ENCODE peak calls at places on chromosomes 2 and 18, in seven cellular contexts. N is stomach, E is sigmoid colon, F is H1, Z is spleen, V is prostate gland, X is HL-60. T is an unnamed sample.

GRCh38 chr2:213238753-213239591 is 45.3 kb upstream of the SPAG16 start:
- DNase-seq in N (no peak), E (no peak), F (no peak), Z (no peak), V (peak), X (no peak), T (no peak)

GRCh38 chr2:140589273-140589672 is 1541.5 kb downstream of the LRP1B start:
- DNase-seq in N (no peak), E (no peak), F (no peak), Z (no peak), V (no peak), X (no peak), T (no peak)

GRCh38 chr2:23705771-23706612 is 220.9 kb downstream of the ATAD2B start:
- DNase-seq in N (no peak), E (no peak), F (no peak), Z (no peak), V (no peak), X (no peak), T (no peak)

GRCh38 chr2:11672404-11672803 is 2.4 kb upstream of the NTSR2 start:
- DNase-seq in N (no peak), E (no peak), F (no peak), Z (no peak), V (no peak), X (no peak), T (no peak)

GRCh38 chr2:11697103-11697871 is 27.3 kb upstream of the NTSR2 start:
- DNase-seq in N (no peak), E (peak), F (no peak), Z (peak), V (no peak), X (peak), T (no peak)

GRCh38 chr2:50650398-50650810 is 381.5 kb downstream of the NRXN1 start:
- DNase-seq in N (no peak), E (no peak), F (no peak), Z (no peak), V (no peak), X (no peak), T (no peak)

GRCh38 chr2:169069341-169069740 is at the start of gene DHRS9:
- DNase-seq in N (no peak), E (no peak), F (no peak), Z (peak), V (no peak), X (peak), T (no peak)

GRCh38 chr2:5234563-5234962 is 457.6 kb upstream of the SOX11 start:
- DNase-seq in N (no peak), E (no peak), F (no peak), Z (no peak), V (no peak), X (no peak), T (no peak)

GRCh38 chr2:135052997-135053474 is 944 bp downstream of the RAB3GAP1 start:
- DNase-seq in N (no peak), E (no peak), F (no peak), Z (peak), V (no peak), X (no peak), T (no peak)

GRCh38 chr2:160305081-160305750 is 105.1 kb upstream of the ITGB6 start:
- DNase-seq in N (no peak), E (no peak), F (no peak), Z (no peak), V (no peak), X (no peak), T (no peak)

GRCh38 chr2:232502513-232502900 is 14.9 kb upstream of the ECEL1 start:
- DNase-seq in N (no peak), E (no peak), F (no peak), Z (no peak), V (no peak), X (no peak), T (no peak)

GRCh38 chr2:64363848-64364247 is 90.1 kb upstream of the LGALSL start:
- DNase-seq in N (no peak), E (no peak), F (no peak), Z (no peak), V (no peak), X (no peak), T (no peak)

GRCh38 chr2:67997528-67998267 is 65.1 kb downstream of the C1D start:
- DNase-seq in N (no peak), E (no peak), F (no peak), Z (no peak), V (no peak), X (no peak), T (no peak)

GRCh38 chr2:40642726-40643125 is 190.8 kb upstream of the SLC8A1 start:
- DNase-seq in N (no peak), E (no peak), F (no peak), Z (no peak), V (no peak), X (no peak), T (no peak)

GRCh38 chr18:79584491-79585394 is 94.9 kb upstream of the CTDP1 start:
- DNase-seq in N (no peak), E (peak), F (no peak), Z (peak), V (no peak), X (no peak), T (no peak)

GRCh38 chr2:206989306-206989705 is 50.0 kb downstream of the CPO start:
- DNase-seq in N (peak), E (no peak), F (peak), Z (peak), V (no peak), X (no peak), T (no peak)

GRCh38 chr18:32553640-32554039 is 83.0 kb upstream of the GAREM1 start:
- DNase-seq in N (no peak), E (no peak), F (no peak), Z (no peak), V (no peak), X (no peak), T (no peak)

GRCh38 chr2:42906557-42907380 is 114.4 kb upstream of the HAAO start:
- DNase-seq in N (peak), E (peak), F (no peak), Z (no peak), V (no peak), X (no peak), T (no peak)

GRCh38 chr2:37215255-37215654 is 16.1 kb downstream of the CEBPZ start:
- DNase-seq in N (no peak), E (no peak), F (no peak), Z (no peak), V (no peak), X (no peak), T (no peak)

GRCh38 chr2:201994973-201995638 is 38.5 kb upstream of the FZD7 start:
- DNase-seq in N (no peak), E (no peak), F (no peak), Z (no peak), V (no peak), X (no peak), T (no peak)

GRCh38 chr2:215717627-215718412 is 282.0 kb upstream of the FN1 start:
- DNase-seq in N (no peak), E (no peak), F (no peak), Z (no peak), V (no peak), X (no peak), T (no peak)

GRCh38 chr18:45526120-45526841 is 89.0 kb upstream of the SLC14A2 start:
- DNase-seq in N (no peak), E (no peak), F (no peak), Z (no peak), V (no peak), X (no peak), T (no peak)

GRCh38 chr2:217935245-217935879 is 67.4 kb downstream of the TNS1 start:
- DNase-seq in N (no peak), E (no peak), F (no peak), Z (no peak), V (no peak), X (no peak), T (no peak)

DNA sequence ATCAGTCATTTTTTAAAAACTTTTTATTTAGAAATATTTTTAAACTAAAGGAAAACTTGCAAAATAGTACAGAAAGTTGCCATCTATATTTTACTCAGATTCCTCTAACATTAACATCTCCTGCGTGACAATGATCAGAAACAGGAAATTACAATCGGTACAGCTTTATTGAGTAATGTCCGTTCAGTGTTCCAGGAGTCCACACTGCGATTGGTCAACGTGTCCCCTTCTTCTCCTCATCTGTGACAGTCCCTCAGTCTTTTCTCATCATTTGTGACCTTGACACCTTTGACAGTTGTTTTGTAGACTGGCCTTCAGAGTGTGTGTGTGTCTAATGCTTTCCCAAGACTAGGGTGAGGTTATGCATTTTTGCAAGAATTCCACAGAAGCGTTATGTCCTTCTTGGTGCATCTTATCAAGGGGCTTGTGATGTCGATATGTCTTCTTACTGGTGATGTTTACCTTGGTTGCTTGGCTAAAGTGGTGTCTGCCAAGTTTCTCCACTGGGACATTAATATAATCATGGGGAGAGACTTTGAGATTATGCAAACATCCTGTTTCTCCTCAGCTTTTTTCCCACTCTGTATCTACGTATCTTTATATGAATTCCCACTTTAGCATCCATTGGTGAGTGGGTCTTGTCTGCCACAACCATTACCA is 21.4 kb upstream of the TMEM177 start:
- DNase-seq in N (no peak), E (no peak), F (no peak), Z (no peak), V (no peak), X (no peak), T (no peak)
- H3K27ac ChIP-seq in N (no peak), E (no peak), F (no peak), Z (no peak), V (no peak), X (peak), T (no peak)

GRCh38 chr2:69933254-69933828 is 18.4 kb downstream of the MXD1 start:
- DNase-seq in N (no peak), E (no peak), F (no peak), Z (no peak), V (no peak), X (no peak), T (no peak)
- H3K4me3 ChIP-seq in N (no peak), E (no peak), F (no peak), Z (no peak), V (no peak), X (no peak), T (no peak)

GRCh38 chr2:83674050-83674449 is 785.0 kb downstream of the SUCLG1 start:
- DNase-seq in N (no peak), E (no peak), F (no peak), Z (no peak), V (no peak), X (no peak), T (no peak)
- TF ChIP-seq POLR2AphosphoS5 in N (no peak), E (no peak), F (no peak), Z (no peak), V (no peak), X (no peak), T (no peak)

DNA sequence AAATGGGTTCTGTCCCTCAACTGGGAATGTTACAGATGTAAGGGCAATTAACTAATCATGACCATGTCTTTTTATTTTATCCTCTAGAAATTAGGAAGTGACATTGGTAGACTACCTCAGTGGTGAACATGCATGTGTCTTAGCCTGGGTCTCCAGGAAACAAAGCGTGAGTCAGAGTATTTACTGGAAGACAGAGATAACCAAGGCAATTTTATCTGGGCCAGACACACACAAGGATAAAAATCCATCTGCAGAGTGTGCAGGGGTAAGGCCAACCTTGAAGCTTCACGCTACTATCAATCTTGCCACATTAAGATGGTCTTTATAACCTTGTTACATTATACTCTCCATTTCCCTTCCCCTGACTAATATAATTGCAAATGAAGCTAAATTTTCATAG is 487.5 kb downstream of the SUCLG1 start:
- DNase-seq in N (no peak), E (no peak), F (no peak), Z (no peak), V (no peak), X (no peak), T (no peak)
- H3K27ac ChIP-seq in N (no peak), E (no peak), F (no peak), Z (no peak), V (no peak), X (no peak), T (no peak)

DNA sequence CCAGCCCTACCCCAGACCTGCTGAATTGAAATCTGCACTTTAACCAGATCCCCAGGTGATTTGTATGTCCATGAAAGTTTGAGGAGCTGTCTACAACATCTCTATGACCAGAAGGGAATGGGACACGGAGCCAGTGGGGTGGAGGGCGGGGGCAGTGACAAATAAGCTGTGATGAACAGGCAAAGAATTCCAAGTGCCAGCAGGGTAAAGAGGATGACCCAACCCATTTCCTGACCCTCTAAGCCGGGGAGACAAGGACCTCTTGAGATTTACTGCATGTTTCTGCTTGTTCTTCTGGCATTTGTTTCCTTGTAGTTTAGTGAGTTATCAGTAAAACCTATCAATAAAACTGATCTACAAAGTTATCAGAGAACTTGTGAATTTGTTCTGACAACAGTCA is 8.7 kb downstream of the TET3 start:
- DNase-seq in N (no peak), E (no peak), F (no peak), Z (no peak), V (no peak), X (no peak), T (no peak)
- H3K4me3 ChIP-seq in N (no peak), E (no peak), F (no peak), Z (no peak), V (no peak), X (no peak), T (no peak)

GRCh38 chr2:119369845-119370244 is 3.1 kb downstream of the DBI start:
- DNase-seq in N (no peak), E (no peak), F (no peak), Z (no peak), V (no peak), X (no peak), T (no peak)

GRCh38 chr2:119365436-119365835 is 1.2 kb downstream of the C2orf76 start:
- DNase-seq in N (no peak), E (no peak), F (no peak), Z (no peak), V (no peak), X (no peak), T (no peak)

GRCh38 chr2:119366649-119367471 is at the start of the genes C2orf76 and DBI:
- DNase-seq in N (peak), E (peak), F (peak), Z (peak), V (peak), X (peak), T (peak)

GRCh38 chr2:119366161-119366648 is 429 bp downstream of the C2orf76 start:
- DNase-seq in N (no peak), E (peak), F (no peak), Z (no peak), V (peak), X (no peak), T (no peak)

GRCh38 chr2:119367472-119368099 is 809 bp downstream of the DBI start:
- DNase-seq in N (peak), E (peak), F (no peak), Z (peak), V (peak), X (no peak), T (no peak)
- TF ChIP-seq POLR2AphosphoS5 in N (no peak), E (no peak), F (no peak), Z (no peak), V (no peak), X (no peak), T (no peak)

GRCh38 chr2:189104926-189105325 is 74.6 kb downstream of the COL5A2 start:
- DNase-seq in N (no peak), E (no peak), F (no peak), Z (no peak), V (no peak), X (no peak), T (no peak)
- H3K27ac ChIP-seq in N (no peak), E (peak), F (no peak), Z (no peak), V (no peak), X (no peak), T (peak)

DNA sequence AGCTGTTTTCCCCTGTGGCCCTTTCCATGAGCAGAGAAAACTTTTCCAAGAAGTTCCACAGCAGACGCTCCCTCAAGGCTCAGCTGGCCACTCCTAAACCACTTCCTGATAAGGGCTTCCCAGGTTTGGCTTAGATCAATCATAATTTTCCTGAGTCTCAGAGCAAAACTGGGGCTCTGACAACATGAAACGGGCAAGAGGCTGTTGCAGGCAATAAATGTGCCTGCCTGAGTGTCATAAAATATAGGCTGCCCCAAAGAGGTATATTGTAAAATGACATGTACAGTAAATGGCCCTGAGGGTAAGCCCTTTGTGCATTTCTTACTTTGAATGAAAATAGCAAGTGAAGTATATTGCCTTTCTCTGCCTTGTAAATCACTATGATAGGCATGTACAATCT is 105.6 kb upstream of the UXS1 start:
- DNase-seq in N (no peak), E (no peak), F (no peak), Z (no peak), V (no peak), X (no peak), T (no peak)
- H3K4me3 ChIP-seq in N (no peak), E (no peak), F (no peak), Z (no peak), V (no peak), X (no peak), T (no peak)

GRCh38 chr2:120400546-120400945 is 54.6 kb downstream of the INHBB start:
- DNase-seq in N (no peak), E (peak), F (no peak), Z (peak), V (no peak), X (no peak), T (no peak)

GRCh38 chr2:120399889-120400240 is 53.9 kb downstream of the INHBB start:
- DNase-seq in N (no peak), E (no peak), F (no peak), Z (peak), V (no peak), X (no peak), T (no peak)

GRCh38 chr2:120398051-120398960 is 52.4 kb downstream of the INHBB start:
- DNase-seq in N (peak), E (peak), F (no peak), Z (peak), V (no peak), X (no peak), T (no peak)

GRCh38 chr2:120397362-120397811 is 51.5 kb downstream of the INHBB start:
- DNase-seq in N (peak), E (no peak), F (no peak), Z (no peak), V (no peak), X (no peak), T (no peak)

DNA sequence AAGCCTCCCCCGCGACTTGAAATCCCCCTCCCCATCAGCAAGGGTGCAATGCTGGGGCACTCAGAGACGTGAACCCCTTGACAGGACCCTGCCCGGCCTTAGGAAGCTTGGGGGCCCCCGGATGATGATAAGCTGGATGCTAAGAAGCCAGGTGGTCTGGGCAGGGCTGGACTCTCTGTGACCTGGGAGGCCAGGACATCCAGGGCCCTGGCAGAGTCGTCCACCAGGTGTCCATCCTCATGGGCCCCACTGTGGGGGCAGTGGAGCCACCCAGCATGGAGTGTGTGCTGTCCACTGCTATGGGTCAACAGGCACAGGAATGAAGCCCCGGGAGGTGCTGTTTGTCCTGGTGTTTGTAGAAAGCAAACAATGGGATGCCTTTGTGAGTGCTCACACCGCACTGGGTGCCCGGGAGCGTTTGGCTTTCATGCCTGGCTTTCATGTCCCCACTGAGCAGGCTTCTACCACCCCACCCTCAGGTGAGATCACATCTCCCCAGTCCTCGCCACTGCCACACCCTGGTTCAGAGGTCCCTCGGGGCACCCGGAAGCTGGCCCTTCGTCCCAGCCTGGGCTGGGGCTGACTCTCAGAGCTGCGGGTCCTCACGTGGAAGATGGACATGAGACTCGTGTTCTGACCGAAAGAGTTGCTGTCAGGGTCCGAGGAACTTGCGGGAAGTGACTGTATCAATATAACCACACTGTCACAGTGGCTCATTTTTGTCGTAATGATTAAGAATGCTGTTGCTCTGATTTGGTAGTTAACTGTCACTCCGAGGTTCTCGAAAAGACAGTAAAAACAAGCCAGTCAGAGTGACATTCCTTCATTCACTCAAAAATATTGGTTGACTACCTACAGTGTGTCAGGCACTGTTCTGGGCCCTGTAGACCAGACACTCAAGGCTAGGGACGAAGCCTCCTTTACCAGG is 53.3 kb downstream of the INHBB start:
- DNase-seq in N (peak), E (peak), F (no peak), Z (peak), V (no peak), X (no peak), T (no peak)
- TF ChIP-seq POLR2AphosphoS5 in N (no peak), E (no peak), F (no peak), Z (no peak), V (no peak), X (no peak), T (no peak)

GRCh38 chr2:98509542-98510321 is 65.1 kb downstream of the INPP4A start:
- DNase-seq in N (no peak), E (peak), F (no peak), Z (no peak), V (no peak), X (no peak), T (no peak)

GRCh38 chr2:98507461-98507860 is 62.8 kb downstream of the INPP4A start:
- DNase-seq in N (no peak), E (no peak), F (no peak), Z (peak), V (no peak), X (no peak), T (no peak)

GRCh38 chr2:98508690-98509054 is 64.0 kb downstream of the INPP4A start:
- DNase-seq in N (peak), E (peak), F (no peak), Z (peak), V (no peak), X (peak), T (no peak)

GRCh38 chr2:98505991-98506664 is 61.5 kb downstream of the INPP4A start:
- DNase-seq in N (no peak), E (peak), F (no peak), Z (peak), V (no peak), X (no peak), T (no peak)

GRCh38 chr2:98507940-98508689 is 63.5 kb downstream of the INPP4A start:
- DNase-seq in N (no peak), E (peak), F (no peak), Z (peak), V (no peak), X (peak), T (no peak)
- H3K27ac ChIP-seq in N (peak), E (peak), F (no peak), Z (peak), V (no peak), X (peak), T (no peak)